ENCODE peak calls at places on chromosomes 12 and 14, in ten cellular contexts. N, Z, F, H, S, T, R, Y, O and C are unnamed samples. For H3K36me3 and H3K4me1, the result is how much of the 10 kb centered on the place peaks cover.

GRCh38 chr14:102774391-102775153 is 2.7 kb upstream of the TRAF3 start:
- DNase-seq in N (peak), Z (peak), F (peak), H (no peak), S (peak), T (no peak), R (peak), Y (no peak), O (no peak), C (peak)

GRCh38 chr14:64439141-64439540 is 26.2 kb upstream of the AKAP5 start:
- DNase-seq in N (no peak), Z (no peak), F (no peak), H (no peak), S (no peak), T (no peak), R (no peak), Y (no peak), O (no peak), C (no peak)

GRCh38 chr12:53991077-53991460 is 6.1 kb downstream of the HOXC10 start:
- DNase-seq in N (no peak), Z (no peak), F (no peak), H (no peak), S (no peak), T (no peak), R (no peak), Y (no peak), O (no peak), C (no peak)

GRCh38 chr12:76256904-76257303 is 91.3 kb downstream of the BBS10 start:
- DNase-seq in N (no peak), Z (no peak), F (no peak), H (no peak), S (no peak), T (no peak), R (no peak), Y (no peak), O (no peak), C (no peak)

GRCh38 chr12:59657711-59658110 is 61.9 kb downstream of the SLC16A7 start:
- DNase-seq in N (no peak), Z (no peak), F (no peak), H (no peak), S (no peak), T (no peak), R (no peak), Y (no peak), O (no peak), C (no peak)

GRCh38 chr12:93786669-93787397 is 109.7 kb downstream of the CRADD start:
- DNase-seq in N (no peak), Z (no peak), F (no peak), H (no peak), S (no peak), T (no peak), R (no peak), Y (no peak), O (no peak), C (no peak)

GRCh38 chr14:65502676-65503124 is 90.2 kb downstream of the FUT8 start:
- DNase-seq in N (no peak), Z (no peak), F (peak), H (no peak), S (no peak), T (no peak), R (peak), Y (no peak), O (no peak), C (no peak)

GRCh38 chr14:67999290-67999689 is 179.7 kb downstream of the RAD51B start:
- DNase-seq in N (no peak), Z (no peak), F (peak), H (no peak), S (no peak), T (no peak), R (peak), Y (no peak), O (no peak), C (no peak)

GRCh38 chr12:120706029-120706428 is 4.2 kb upstream of the UNC119B start:
- DNase-seq in N (no peak), Z (no peak), F (no peak), H (no peak), S (no peak), T (no peak), R (no peak), Y (no peak), O (no peak), C (no peak)

GRCh38 chr12:63064080-63064479 is 86.9 kb downstream of the AVPR1A start:
- DNase-seq in N (no peak), Z (no peak), F (peak), H (no peak), S (no peak), T (no peak), R (peak), Y (no peak), O (no peak), C (no peak)

GRCh38 chr14:104392396-104393198 is 187.0 kb upstream of the C14orf180 start:
- DNase-seq in N (no peak), Z (no peak), F (no peak), H (no peak), S (peak), T (peak), R (no peak), Y (no peak), O (no peak), C (no peak)

GRCh38 chr14:65966188-65966587 is 520.0 kb upstream of the CCDC196 start:
- DNase-seq in N (no peak), Z (no peak), F (no peak), H (no peak), S (no peak), T (no peak), R (no peak), Y (no peak), O (no peak), C (no peak)

GRCh38 chr14:19771895-19772430 is 1.3 kb upstream of the OR4M1 start:
- DNase-seq in N (no peak), Z (no peak), F (no peak), H (no peak), S (no peak), T (no peak), R (no peak), Y (no peak), O (no peak), C (no peak)

GRCh38 chr14:92613008-92613658 is 99.6 kb downstream of the RIN3 start:
- DNase-seq in N (peak), Z (peak), F (no peak), H (peak), S (peak), T (no peak), R (no peak), Y (no peak), O (peak), C (no peak)

GRCh38 chr14:104924421-104925213 is at the start of gene PLD4:
- DNase-seq in N (no peak), Z (no peak), F (no peak), H (no peak), S (no peak), T (peak), R (no peak), Y (peak), O (no peak), C (no peak)

GRCh38 chr12:84397279-84397678 is 515.3 kb downstream of the SLC6A15 start:
- DNase-seq in N (no peak), Z (no peak), F (no peak), H (no peak), S (no peak), T (no peak), R (peak), Y (no peak), O (no peak), C (no peak)

GRCh38 chr12:40093512-40093911 is 12.4 kb downstream of the SLC2A13 start:
- DNase-seq in N (no peak), Z (no peak), F (no peak), H (no peak), S (no peak), T (no peak), R (no peak), Y (no peak), O (no peak), C (no peak)

GRCh38 chr14:40099316-40099715 is 667.1 kb upstream of the FBXO33 start:
- DNase-seq in N (no peak), Z (no peak), F (no peak), H (no peak), S (no peak), T (no peak), R (no peak), Y (no peak), O (no peak), C (no peak)

GRCh38 chr14:35306114-35306513 is 13.9 kb downstream of the PSMA6 start:
- DNase-seq in N (no peak), Z (no peak), F (no peak), H (no peak), S (no peak), T (no peak), R (no peak), Y (no peak), O (no peak), C (no peak)

GRCh38 chr14:75280831-75281690 is 2.4 kb downstream of the FOS start:
- DNase-seq in N (no peak), Z (peak), F (peak), H (no peak), S (no peak), T (peak), R (peak), Y (peak), O (no peak), C (no peak)

GRCh38 chr14:77615231-77616132 is 955 bp downstream of the SPTLC2 start:
- DNase-seq in N (peak), Z (no peak), F (peak), H (no peak), S (peak), T (no peak), R (peak), Y (no peak), O (no peak), C (peak)

GRCh38 chr14:65637780-65638179 is 225.2 kb downstream of the FUT8 start:
- DNase-seq in N (no peak), Z (peak), F (peak), H (no peak), S (no peak), T (no peak), R (no peak), Y (no peak), O (no peak), C (no peak)

GRCh38 chr12:84497819-84498218 is 414.8 kb downstream of the SLC6A15 start:
- DNase-seq in N (peak), Z (no peak), F (no peak), H (no peak), S (no peak), T (no peak), R (peak), Y (no peak), O (no peak), C (peak)

GRCh38 chr12:47797432-47797831 is 22.3 kb downstream of the HDAC7 start:
- DNase-seq in N (peak), Z (no peak), F (no peak), H (no peak), S (no peak), T (no peak), R (no peak), Y (no peak), O (no peak), C (no peak)

GRCh38 chr12:128019996-128020544 is 246.9 kb upstream of the TMEM132C start:
- DNase-seq in N (no peak), Z (no peak), F (no peak), H (no peak), S (no peak), T (no peak), R (no peak), Y (no peak), O (no peak), C (no peak)

GRCh38 chr12:26939953-26940352 is 1.7 kb downstream of the FGFR1OP2 start:
- DNase-seq in N (no peak), Z (no peak), F (no peak), H (no peak), S (no peak), T (no peak), R (no peak), Y (no peak), O (no peak), C (no peak)

GRCh38 chr14:80388980-80389711 is 177.8 kb upstream of the DIO2 start:
- DNase-seq in N (no peak), Z (no peak), F (peak), H (no peak), S (no peak), T (no peak), R (peak), Y (no peak), O (no peak), C (no peak)

GRCh38 chr12:102765736-102766135 is 151.3 kb downstream of the PAH start:
- DNase-seq in N (no peak), Z (no peak), F (no peak), H (no peak), S (no peak), T (no peak), R (peak), Y (no peak), O (no peak), C (no peak)

DNA sequence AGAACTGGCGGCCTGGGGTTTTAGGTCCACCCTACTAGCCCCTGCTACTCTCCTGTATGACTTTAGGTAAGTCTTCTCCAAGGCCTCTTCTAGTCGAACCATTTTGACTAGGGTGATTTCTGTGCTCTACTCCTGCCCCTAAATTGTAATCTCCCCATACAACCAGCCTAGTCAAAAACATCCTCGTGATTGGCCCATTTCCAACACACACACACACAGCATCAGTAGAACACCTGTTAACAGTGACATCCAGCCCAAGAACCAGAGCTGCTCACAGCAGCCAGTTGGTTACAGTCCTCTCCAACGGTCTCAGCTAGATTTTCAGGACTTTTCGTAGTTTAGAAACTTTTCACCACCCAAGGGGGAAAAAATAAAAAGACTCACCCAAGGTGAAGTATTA is 30.9 kb downstream of the NT5DC3 start:
- DNase-seq in N (no peak), Z (no peak), F (no peak), H (no peak), S (no peak), T (no peak), R (no peak), Y (peak), O (no peak), C (no peak)
- H3K36me3 ChIP-seq in N (under half), Z (under half), F (under half), H (under half), S (under half), T (under half), R (under half), Y (half or more), O (under half), C (under half)

GRCh38 chr14:62006116-62006737 is 244.0 kb downstream of the SNAPC1 start:
- DNase-seq in N (no peak), Z (no peak), F (no peak), H (no peak), S (no peak), T (no peak), R (peak), Y (no peak), O (no peak), C (no peak)
- H3K4me3 ChIP-seq in N (no peak), Z (no peak), F (no peak), H (no peak), S (no peak), T (no peak), R (no peak), Y (no peak), O (no peak), C (no peak)

GRCh38 chr12:124523071-124523470 is 44.3 kb downstream of the NCOR2 start:
- DNase-seq in N (no peak), Z (no peak), F (no peak), H (no peak), S (no peak), T (no peak), R (no peak), Y (no peak), O (no peak), C (peak)

GRCh38 chr12:124518051-124518932 is 49.1 kb downstream of the NCOR2 start:
- DNase-seq in N (peak), Z (no peak), F (peak), H (peak), S (peak), T (peak), R (peak), Y (peak), O (peak), C (peak)

GRCh38 chr12:124519741-124520140 is 47.7 kb downstream of the NCOR2 start:
- DNase-seq in N (no peak), Z (no peak), F (no peak), H (no peak), S (no peak), T (no peak), R (no peak), Y (no peak), O (no peak), C (no peak)

GRCh38 chr12:124520258-124520657 is 47.2 kb downstream of the NCOR2 start:
- DNase-seq in N (no peak), Z (no peak), F (peak), H (peak), S (peak), T (no peak), R (no peak), Y (no peak), O (peak), C (peak)

DNA sequence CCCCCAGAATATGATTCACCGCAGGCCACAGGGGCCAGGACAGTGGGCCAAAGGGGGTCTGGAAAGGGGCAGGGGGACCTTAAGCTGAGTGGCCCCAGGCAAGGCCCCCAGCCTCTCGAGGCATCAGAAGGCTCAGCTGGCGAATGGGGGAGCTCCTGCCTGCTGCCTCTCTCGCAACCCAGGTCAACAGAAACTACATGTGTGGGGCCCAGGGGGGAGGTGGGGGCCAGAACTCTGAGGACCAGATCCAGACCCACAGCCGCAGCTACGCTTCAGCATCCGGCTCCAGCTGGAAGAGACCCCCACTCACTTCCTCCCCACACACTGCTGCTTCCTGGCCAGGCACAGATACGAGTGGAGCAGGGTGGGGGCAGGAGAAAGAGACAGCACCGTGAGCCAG is 46.5 kb downstream of the NCOR2 start:
- DNase-seq in N (no peak), Z (no peak), F (no peak), H (no peak), S (no peak), T (no peak), R (no peak), Y (no peak), O (no peak), C (no peak)
- H3K4me1 ChIP-seq in N (under half), Z (under half), F (under half), H (under half), S (under half), T (half or more), R (under half), Y (under half), O (half or more), C (half or more)

GRCh38 chr12:29374012-29374411 is 7.0 kb downstream of the ERGIC2 start:
- DNase-seq in N (no peak), Z (no peak), F (no peak), H (no peak), S (no peak), T (no peak), R (no peak), Y (no peak), O (no peak), C (no peak)
- H3K36me3 ChIP-seq in N (under half), Z (under half), F (under half), H (under half), S (under half), T (under half), R (under half), Y (under half), O (under half), C (under half)

DNA sequence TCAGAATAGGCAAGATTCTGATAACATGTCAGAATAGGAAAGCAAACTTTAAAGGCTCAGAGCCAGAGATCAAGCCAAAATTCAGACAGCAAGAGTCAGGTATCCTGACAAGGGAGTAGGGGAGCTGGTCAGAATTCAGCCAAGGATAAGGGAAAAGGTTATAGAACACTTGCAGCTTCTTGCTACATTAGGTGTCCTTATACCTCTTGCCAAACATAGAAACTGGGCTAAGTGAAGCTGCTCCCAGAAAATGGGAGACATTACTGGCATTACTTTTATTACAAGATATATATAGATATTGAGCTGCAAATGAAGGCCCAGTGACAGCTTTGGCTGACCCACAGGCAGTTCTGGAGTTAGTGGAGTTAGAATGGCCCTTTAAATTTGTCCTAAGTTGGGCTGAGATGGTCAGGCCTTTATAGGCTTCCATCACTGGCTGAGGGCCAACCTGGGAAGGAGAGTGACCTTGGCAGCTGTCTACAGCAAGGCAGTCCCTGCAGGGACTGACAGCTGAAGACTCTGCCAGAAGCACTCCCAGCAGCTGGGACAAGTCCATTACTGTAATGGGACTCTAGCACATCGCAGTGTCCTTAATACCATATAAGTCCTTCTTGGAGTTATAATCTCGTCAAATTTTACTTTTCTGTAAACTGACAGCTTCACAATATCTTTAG is 83.0 kb downstream of the LRRC9 start:
- DNase-seq in N (peak), Z (no peak), F (no peak), H (no peak), S (no peak), T (no peak), R (no peak), Y (no peak), O (no peak), C (peak)
- H3K4me3 ChIP-seq in N (no peak), Z (no peak), F (no peak), H (no peak), S (no peak), T (no peak), R (no peak), Y (no peak), O (no peak), C (no peak)

GRCh38 chr12:52497975-52498374 is 4.9 kb upstream of the KRT6A start:
- DNase-seq in N (no peak), Z (no peak), F (no peak), H (no peak), S (no peak), T (no peak), R (no peak), Y (no peak), O (no peak), C (no peak)
- H3K4me1 ChIP-seq in N (under half), Z (under half), F (under half), H (under half), S (under half), T (under half), R (under half), Y (under half), O (under half), C (under half)